ENCODE peak calls at places on chromosomes 5 and 9, in seven cellular contexts. O is keratinocyte, Q is neuronal stem cell, B is SK-N-SH, R is neural progenitor cell, W is H9, S is fibroblast of lung. F is an unnamed sample.

GRCh38 chr9:4297795-4298254 is 2.0 kb downstream of the GLIS3 start:
- DNase-seq in O (no peak), Q (peak), B (peak), R (peak), W (peak), S (peak), F (peak)

GRCh38 chr5:160938532-160938931 is 86.5 kb upstream of the ATP10B start:
- DNase-seq in O (peak), Q (no peak), B (no peak), R (no peak), W (no peak), S (no peak), F (no peak)

GRCh38 chr5:112957970-112958773 is 18.4 kb upstream of the DCP2 start:
- DNase-seq in O (no peak), Q (no peak), B (no peak), R (no peak), W (no peak), S (peak), F (peak)

GRCh38 chr5:176608937-176609723 is 826 bp downstream of the GPRIN1 start:
- DNase-seq in O (no peak), Q (no peak), B (no peak), R (no peak), W (no peak), S (no peak), F (no peak)

GRCh38 chr5:158967566-158967965 is 132.2 kb downstream of the EBF1 start:
- DNase-seq in O (peak), Q (no peak), B (no peak), R (no peak), W (no peak), S (peak), F (no peak)

GRCh38 chr5:120466337-120467006 is 2.4 kb downstream of the PRR16 start:
- DNase-seq in O (no peak), Q (no peak), B (no peak), R (no peak), W (no peak), S (peak), F (no peak)

GRCh38 chr9:10173561-10173960 is 439.2 kb downstream of the PTPRD start:
- DNase-seq in O (no peak), Q (no peak), B (no peak), R (no peak), W (no peak), S (no peak), F (no peak)

GRCh38 chr9:13719981-13720380 is 440.5 kb upstream of the MPDZ start:
- DNase-seq in O (no peak), Q (no peak), B (no peak), R (no peak), W (no peak), S (peak), F (no peak)

GRCh38 chr9:89732295-89732951 is 127.6 kb downstream of the GADD45G start:
- DNase-seq in O (no peak), Q (no peak), B (no peak), R (no peak), W (no peak), S (no peak), F (no peak)

GRCh38 chr9:117418111-117418510 is 3.3 kb upstream of the ASTN2 start:
- DNase-seq in O (no peak), Q (no peak), B (no peak), R (no peak), W (no peak), S (no peak), F (no peak)

GRCh38 chr5:129460951-129461815 is 1.1 kb downstream of the ADAMTS19 start:
- DNase-seq in O (no peak), Q (peak), B (peak), R (peak), W (peak), S (peak), F (no peak)

GRCh38 chr5:50302815-50303490 is 138.1 kb downstream of the EMB start:
- DNase-seq in O (peak), Q (no peak), B (no peak), R (no peak), W (no peak), S (peak), F (no peak)

GRCh38 chr5:180330810-180331646 is 22.1 kb downstream of the GFPT2 start:
- DNase-seq in O (no peak), Q (no peak), B (no peak), R (no peak), W (peak), S (peak), F (no peak)

GRCh38 chr9:136903041-136903554 is 16.8 kb downstream of the TRAF2 start:
- DNase-seq in O (no peak), Q (no peak), B (no peak), R (no peak), W (no peak), S (no peak), F (no peak)

GRCh38 chr5:96074460-96075254 is 113.0 kb upstream of the ELL2 start:
- DNase-seq in O (no peak), Q (no peak), B (no peak), R (no peak), W (no peak), S (peak), F (no peak)

GRCh38 chr9:116274293-116274692 is 120.7 kb downstream of the PAPPA start:
- DNase-seq in O (no peak), Q (no peak), B (no peak), R (no peak), W (no peak), S (peak), F (no peak)

DNA sequence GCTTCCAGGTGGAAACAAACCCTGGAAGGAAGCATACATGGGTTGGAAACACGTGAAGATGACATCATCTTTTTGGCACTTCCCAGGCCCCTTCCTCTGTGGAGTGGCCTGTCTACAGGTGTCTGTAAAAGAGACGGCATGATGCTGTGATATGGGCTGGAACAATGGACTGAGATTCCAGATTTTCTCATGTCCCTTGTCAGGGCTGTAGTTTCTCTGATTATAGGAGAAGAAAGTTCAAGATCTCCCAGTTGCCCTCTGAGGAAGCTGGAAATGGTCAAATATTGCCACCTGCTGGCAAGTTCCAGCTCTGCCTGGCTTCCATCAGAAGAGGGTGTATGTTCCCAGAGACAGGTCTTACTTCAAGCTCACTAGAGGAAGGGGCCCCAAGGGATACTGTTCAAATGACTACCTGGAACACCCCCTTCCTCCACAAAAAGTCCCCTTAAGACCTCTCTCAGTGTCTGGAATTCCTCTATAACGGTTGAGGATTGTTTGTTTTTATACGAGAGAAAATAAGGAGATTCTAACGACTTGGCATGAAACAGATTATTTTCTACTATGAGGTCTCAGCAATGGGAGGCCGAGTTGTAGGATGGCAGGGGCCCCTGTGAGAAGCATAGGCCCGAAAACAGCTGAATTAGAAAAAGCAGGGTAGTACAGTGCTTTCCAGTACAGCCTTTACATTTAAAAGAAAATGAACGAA is 7.3 kb upstream of the ANXA6 start:
- DNase-seq in O (no peak), Q (peak), B (peak), R (peak), W (peak), S (peak), F (peak)
- H2AFZ ChIP-seq in O (no peak), Q (peak), B (no peak), R (no peak), W (no peak), S (no peak), F (peak)

GRCh38 chr9:18566125-18566524 is 92.2 kb downstream of the ADAMTSL1 start:
- DNase-seq in O (no peak), Q (no peak), B (no peak), R (no peak), W (no peak), S (peak), F (no peak)
- H2AFZ ChIP-seq in O (no peak), Q (no peak), B (no peak), R (no peak), W (no peak), S (no peak), F (no peak)

GRCh38 chr5:111172504-111172903 is 51.7 kb upstream of the CAMK4 start:
- DNase-seq in O (no peak), Q (no peak), B (no peak), R (no peak), W (peak), S (no peak), F (peak)
- H2AFZ ChIP-seq in O (no peak), Q (no peak), B (no peak), R (no peak), W (no peak), S (no peak), F (no peak)

DNA sequence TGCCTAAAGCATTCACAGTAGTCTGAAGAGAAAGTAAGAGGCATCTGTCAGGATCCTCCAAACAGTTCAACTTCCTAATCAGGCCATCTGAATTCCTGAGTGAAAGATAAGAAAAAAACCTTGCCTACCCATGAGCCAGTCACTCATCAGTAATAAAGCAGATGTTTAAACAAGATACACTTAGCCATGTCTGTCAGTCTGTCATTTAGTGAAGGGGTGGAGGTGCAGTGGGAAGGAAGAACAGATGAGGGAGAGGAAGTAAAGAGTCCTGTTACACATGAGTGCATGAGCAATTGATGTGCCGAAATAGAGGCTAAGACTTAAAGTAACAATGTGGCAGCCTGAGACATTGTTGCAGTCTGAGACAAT is 29.9 kb upstream of the DMRTA1 start:
- DNase-seq in O (no peak), Q (no peak), B (no peak), R (peak), W (no peak), S (peak), F (no peak)
- H2AFZ ChIP-seq in O (no peak), Q (no peak), B (no peak), R (peak), W (no peak), S (no peak), F (no peak)

F was measured in DND-41.